ENCODE peak calls at places on chromosomes 5 and 9, in seven cellular contexts. N is dorsolateral prefrontal cortex; F is BJ; X is KBM-7; G is stimulated activated CD4-positive, alpha-beta T cell treated with anti-CD3 and anti-CD28 coated beads, Interleukin-12 subunit alpha, Interleukin-12 subunit beta, amount 100 ng/mL, for 4 hours; D is nephron progenitor cell; V is GM06990. B is an unnamed sample.

GRCh38 chr5:180080670-180081280 is 9.2 kb upstream of the RNF130 start:
- DNase-seq in G (peak), D (no peak), F (no peak), X (no peak), V (no peak), N (no peak), B (no peak)

GRCh38 chr9:36461341-36461740 is 61.3 kb upstream of the RNF38 start:
- DNase-seq in N (no peak), X (no peak), G (no peak), D (no peak), V (no peak), F (peak), B (no peak)

GRCh38 chr5:76888733-76889300 is 39.0 kb downstream of the S100Z start:
- DNase-seq in G (no peak), D (no peak), V (no peak), F (no peak), X (no peak), N (no peak), B (no peak)

GRCh38 chr9:18437315-18438200 is 36.4 kb upstream of the ADAMTSL1 start:
- DNase-seq in D (peak), X (no peak), N (no peak), G (no peak), V (no peak), F (no peak), B (no peak)

GRCh38 chr5:8663374-8663773 is 794.4 kb downstream of the MTRR start:
- DNase-seq in D (no peak), G (no peak), X (no peak), F (no peak), V (no peak), N (no peak), B (no peak)

GRCh38 chr5:160926428-160926827 is 74.4 kb upstream of the ATP10B start:
- DNase-seq in V (no peak), F (no peak), N (no peak), X (peak), G (no peak), D (peak), B (peak)

GRCh38 chr9:111529787-111530186 is 4.8 kb downstream of the ZNF483 start:
- DNase-seq in V (no peak), G (no peak), F (no peak), D (no peak), X (no peak), N (no peak), B (no peak)

GRCh38 chr5:142432369-142432863 is 107.6 kb upstream of the SPRY4 start:
- DNase-seq in X (no peak), G (peak), F (no peak), D (no peak), V (peak), N (no peak), B (peak)

GRCh38 chr5:100026601-100027000 is 508.6 kb upstream of the FAM174A start:
- DNase-seq in F (no peak), V (no peak), D (no peak), G (no peak), N (no peak), X (no peak), B (no peak)

GRCh38 chr5:135615581-135616260 is 36.9 kb upstream of the CXCL14 start:
- DNase-seq in V (no peak), X (no peak), G (no peak), D (no peak), N (no peak), F (no peak), B (no peak)

GRCh38 chr9:112232233-112232632 is 57.1 kb upstream of the SUSD1 start:
- DNase-seq in D (no peak), V (no peak), G (no peak), N (no peak), X (no peak), F (no peak), B (no peak)

GRCh38 chr9:101400120-101400519 is 1.5 kb downstream of the ZNF189 start:
- DNase-seq in V (no peak), X (peak), G (no peak), F (no peak), D (no peak), N (peak), B (no peak)

GRCh38 chr9:32701321-32702022 is 66.0 kb upstream of the TAF1L start:
- DNase-seq in G (no peak), F (no peak), D (no peak), X (no peak), V (no peak), N (no peak), B (no peak)